ENCODE peak calls at places on chromosome 16, in eight cellular contexts. A is BJ, C is cardiac muscle cell, U is HFFc6, N is astrocyte of the spinal cord, G is mucosa of descending colon, F is BE2C, D is ovary. I is an unnamed sample.

GRCh38 chr16:54926166-54926838 is 4.4 kb upstream of the IRX5 start:
- DNase-seq in A (no peak), C (no peak), U (peak; percentile 73), N (peak; percentile 74), G (no peak), F (no peak), D (no peak), I (no peak)

GRCh38 chr16:4660454-4661007 is 32.8 kb upstream of the NUDT16L1 start:
- DNase-seq in A (no peak), C (peak; percentile 14), U (no peak), N (peak; percentile 68), G (peak; percentile 29), F (peak; percentile 62), D (no peak), I (no peak)

GRCh38 chr16:72986011-72986410 is 61.9 kb downstream of the ZFHX3 start:
- DNase-seq in A (no peak), C (no peak), U (no peak), N (peak; percentile 29), G (no peak), F (no peak), D (no peak), I (no peak)

GRCh38 chr16:585351-585750 is 4.5 kb upstream of the RAB40C start:
- DNase-seq in A (no peak), C (no peak), U (no peak), N (no peak), G (no peak), F (no peak), D (peak; percentile 37), I (no peak)

GRCh38 chr16:89588413-89589109 is 13.0 kb downstream of the CPNE7 start:
- DNase-seq in A (no peak), C (no peak), U (no peak), N (no peak), G (no peak), F (no peak), D (no peak), I (no peak)

GRCh38 chr16:24800586-24800985 is 45.2 kb upstream of the SLC5A11 start:
- DNase-seq in A (no peak), C (peak; percentile 24), U (peak; percentile 9), N (peak; percentile 30), G (no peak), F (no peak), D (no peak), I (peak; percentile 13)

GRCh38 chr16:78097522-78097921 is 1.9 kb upstream of the WWOX start:
- DNase-seq in A (no peak), C (no peak), U (no peak), N (no peak), G (no peak), F (no peak), D (no peak), I (peak; percentile 10)

GRCh38 chr16:68446941-68447675 is 1.2 kb downstream of the SMPD3 start:
- DNase-seq in A (no peak), C (no peak), U (no peak), N (no peak), G (no peak), F (peak; percentile 27), D (peak; percentile 31), I (no peak)

GRCh38 chr16:55532227-55532626 is 23.4 kb downstream of the LPCAT2 start:
- DNase-seq in A (no peak), C (no peak), U (no peak), N (peak; percentile 25), G (no peak), F (no peak), D (no peak), I (no peak)

GRCh38 chr16:64543401-64543800 is 578.5 kb downstream of the CDH11 start:
- DNase-seq in A (peak; percentile 15), C (no peak), U (no peak), N (no peak), G (no peak), F (no peak), D (no peak), I (no peak)

GRCh38 chr16:1674751-1675664 is 3.1 kb upstream of the JPT2 start:
- DNase-seq in A (no peak), C (no peak), U (peak; percentile 76), N (peak; percentile 55), G (no peak), F (no peak), D (no peak), I (peak; percentile 63)

GRCh38 chr16:72312862-72313261 is 140.9 kb upstream of the PMFBP1 start:
- DNase-seq in A (peak; percentile 33), C (no peak), U (peak; percentile 13), N (peak; percentile 14), G (no peak), F (no peak), D (no peak), I (no peak)

GRCh38 chr16:68921654-68922053 is 78.3 kb downstream of the TANGO6 start:
- DNase-seq in A (no peak), C (no peak), U (no peak), N (peak; percentile 51), G (no peak), F (no peak), D (no peak), I (peak; percentile 95)

GRCh38 chr16:73053379-73054130 is 5.6 kb upstream of the ZFHX3 start:
- DNase-seq in A (no peak), C (no peak), U (no peak), N (peak; percentile 69), G (peak; percentile 45), F (peak; percentile 45), D (no peak), I (peak; percentile 78)

GRCh38 chr16:72291121-72291520 is 119.2 kb upstream of the PMFBP1 start:
- DNase-seq in A (no peak), C (no peak), U (peak; percentile 69), N (no peak), G (no peak), F (no peak), D (no peak), I (no peak)

GRCh38 chr16:296276-296675 is 13.3 kb downstream of the PDIA2 start:
- DNase-seq in A (no peak), C (no peak), U (no peak), N (no peak), G (no peak), F (no peak), D (no peak), I (no peak)

GRCh38 chr16:71562552-71562951 is 14.3 kb downstream of the TAT start:
- DNase-seq in A (no peak), C (no peak), U (no peak), N (no peak), G (no peak), F (no peak), D (no peak), I (no peak)

GRCh38 chr16:55012362-55012761 is 81.7 kb downstream of the IRX5 start:
- DNase-seq in A (no peak), C (no peak), U (no peak), N (no peak), G (no peak), F (no peak), D (no peak), I (no peak)

GRCh38 chr16:27232061-27232841 is 28.9 kb downstream of the KDM8 start:
- DNase-seq in A (no peak), C (no peak), U (no peak), N (no peak), G (no peak), F (no peak), D (no peak), I (no peak)

DNA sequence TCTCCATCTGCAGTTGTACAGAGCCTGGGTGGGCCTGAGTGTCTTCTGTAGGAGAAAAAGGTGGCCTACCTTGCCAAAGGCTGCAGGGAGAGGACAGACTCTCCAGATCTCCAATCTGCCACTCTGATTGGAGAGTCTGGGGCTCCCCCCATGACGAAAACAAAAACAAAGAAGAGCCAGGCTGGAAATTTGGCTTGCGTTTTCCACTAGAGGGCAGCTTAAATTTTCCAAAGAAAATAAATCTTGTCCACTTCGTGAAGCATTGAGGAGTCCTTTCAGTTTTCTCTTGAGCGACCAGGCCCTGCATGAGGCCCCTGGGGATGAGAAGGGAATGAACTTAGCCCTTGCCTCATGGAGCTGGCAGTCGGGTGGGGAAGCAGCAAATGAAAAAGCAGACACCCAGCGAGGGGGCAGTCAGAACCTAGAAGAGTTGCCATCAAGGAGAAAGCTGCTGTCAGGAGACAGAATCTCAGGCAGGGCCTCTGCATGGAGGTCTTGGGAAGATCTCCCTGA is 8.2 kb upstream of the SHCBP1 start:
- DNase-seq in A (no peak), C (peak; percentile 18), U (peak; percentile 74), N (peak; percentile 57), G (no peak), F (peak; percentile 18), D (no peak), I (peak; percentile 74)
- TF ChIP-seq CTCF in A (peak; percentile 61), C (peak; percentile 67), U (peak; percentile 78), N (peak; percentile 55), G (no peak), F (peak; percentile 57), D (no peak), I (peak; percentile 63)

GRCh38 chr16:85752511-85753420 is 1.9 kb upstream of the C16orf74 start:
- DNase-seq in A (no peak), C (peak; percentile 62), U (no peak), N (no peak), G (peak; percentile 31), F (peak; percentile 81), D (no peak), I (peak; percentile 58)
- TF ChIP-seq CTCF in A (peak; percentile 41), C (peak; percentile 52), U (no peak), N (peak; percentile 38), G (no peak), F (peak; percentile 58), D (no peak), I (peak; percentile 40)

DNA sequence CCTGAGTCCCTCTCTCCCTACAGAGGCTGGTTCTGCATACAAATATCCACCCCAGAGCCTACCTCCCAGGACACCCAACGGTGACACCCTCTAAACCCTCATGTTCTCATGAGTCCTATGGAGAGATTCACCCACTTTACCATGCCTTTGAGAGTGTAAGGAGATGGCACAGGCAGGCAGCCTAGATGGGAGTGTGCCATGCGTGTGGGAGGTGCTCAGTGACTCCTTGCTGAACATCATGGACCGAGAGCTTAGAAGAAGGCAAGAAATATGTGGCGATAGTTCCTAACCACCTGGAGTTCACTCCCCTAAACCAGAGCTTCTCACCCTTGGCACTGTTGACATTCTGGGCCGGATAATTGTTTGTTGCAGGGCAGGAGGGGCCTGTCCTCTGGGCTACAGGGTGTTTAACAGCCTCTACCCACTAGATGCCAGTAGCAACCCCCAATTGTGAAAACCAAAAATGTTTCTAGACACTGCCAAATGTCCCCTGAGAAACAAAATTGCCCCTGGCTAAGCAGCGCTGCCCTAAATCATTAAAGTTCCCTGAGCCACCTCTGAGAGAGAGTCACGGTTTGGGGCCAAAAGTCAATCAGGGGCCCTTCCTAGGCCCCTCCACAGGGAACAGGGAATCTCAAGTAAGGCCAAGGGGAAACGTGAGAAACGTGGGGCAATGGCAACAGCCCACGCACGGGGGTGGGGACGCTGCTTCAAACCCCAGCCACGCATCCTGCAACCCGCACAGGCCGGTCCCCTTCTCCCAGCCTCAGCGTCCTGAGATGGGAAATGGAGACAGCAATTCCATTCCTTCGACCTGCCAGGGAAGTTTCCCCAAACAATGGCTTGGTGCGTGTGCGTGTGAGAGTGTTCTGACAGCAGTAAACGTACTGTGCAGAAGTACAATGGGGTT is 66.8 kb downstream of the C16orf78 start:
- DNase-seq in A (no peak), C (no peak), U (no peak), N (no peak), G (no peak), F (no peak), D (no peak), I (no peak)
- TF ChIP-seq CTCF in A (no peak), C (no peak), U (no peak), N (no peak), G (no peak), F (peak; percentile 45), D (no peak), I (no peak)

DNA sequence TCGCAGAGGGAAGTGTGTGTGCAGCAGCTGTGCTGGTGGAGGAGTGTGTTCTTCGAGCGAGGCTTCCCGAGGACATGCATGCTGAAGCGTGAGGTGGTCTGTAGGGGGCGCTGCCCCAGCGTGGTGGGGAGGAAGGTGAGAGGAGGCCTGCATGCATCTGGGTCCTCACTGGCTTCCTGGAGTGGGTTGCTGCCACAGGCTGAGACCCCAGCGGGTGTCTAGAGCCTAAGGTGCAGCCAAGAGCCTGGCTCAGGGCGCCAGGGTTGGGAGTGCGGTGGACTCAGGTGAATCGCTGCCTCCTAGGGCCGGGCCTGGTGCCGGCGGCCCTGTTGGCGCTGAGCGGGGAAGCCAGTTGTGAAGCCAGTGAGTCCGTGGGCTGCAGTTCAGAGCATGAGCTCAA is 7.5 kb upstream of the HSD3B7 start:
- DNase-seq in A (no peak), C (no peak), U (no peak), N (no peak), G (no peak), F (peak; percentile 47), D (no peak), I (no peak)
- TF ChIP-seq CTCF in A (peak; percentile 38), C (peak; percentile 29), U (peak; percentile 77), N (peak; percentile 39), G (no peak), F (peak; percentile 53), D (no peak), I (peak; percentile 40)